ENCODE peak calls at places on chromosomes 6 and 20, in five cellular contexts. One of them, this sample, is unnamed.

GRCh38 chr20:10672579-10673127 is 1.1 kb downstream of the JAG1 start:
- DNase-seq in stimulated activated CD4-positive, alpha-beta T cell treated with anti-CD3 and anti-CD28 coated beads, Interleukin-4, amount 100 ng/mL, for 4 hours: no peak
- DNase-seq in ovary: peak; percentile 47
- DNase-seq in fibroblast of pulmonary artery: peak; percentile 57
- DNase-seq in H9: no peak
- DNase-seq in this sample: peak; percentile 58

GRCh38 chr20:45611054-45611453 is 18.5 kb upstream of the WFDC10A start:
- DNase-seq in H9: no peak
- DNase-seq in ovary: no peak
- DNase-seq in fibroblast of pulmonary artery: peak; percentile 74
- DNase-seq in stimulated activated CD4-positive, alpha-beta T cell treated with anti-CD3 and anti-CD28 coated beads, Interleukin-4, amount 100 ng/mL, for 4 hours: peak; percentile 9
- DNase-seq in this sample: no peak

GRCh38 chr6:27668442-27669275 is 195.8 kb upstream of the ZNF184 start:
- DNase-seq in ovary: peak; percentile 55
- DNase-seq in stimulated activated CD4-positive, alpha-beta T cell treated with anti-CD3 and anti-CD28 coated beads, Interleukin-4, amount 100 ng/mL, for 4 hours: peak; percentile 21
- DNase-seq in fibroblast of pulmonary artery: peak; percentile 60
- DNase-seq in H9: peak; percentile 89
- DNase-seq in this sample: no peak

GRCh38 chr20:23671479-23671878 is 17.4 kb downstream of the CST4 start:
- DNase-seq in stimulated activated CD4-positive, alpha-beta T cell treated with anti-CD3 and anti-CD28 coated beads, Interleukin-4, amount 100 ng/mL, for 4 hours: no peak
- DNase-seq in fibroblast of pulmonary artery: no peak
- DNase-seq in H9: no peak
- DNase-seq in ovary: no peak
- DNase-seq in this sample: no peak

GRCh38 chr6:82205793-82206425 is 41.6 kb downstream of the IBTK start:
- DNase-seq in fibroblast of pulmonary artery: peak; percentile 48
- DNase-seq in stimulated activated CD4-positive, alpha-beta T cell treated with anti-CD3 and anti-CD28 coated beads, Interleukin-4, amount 100 ng/mL, for 4 hours: no peak
- DNase-seq in ovary: no peak
- DNase-seq in H9: no peak
- DNase-seq in this sample: no peak

GRCh38 chr20:11204926-11205768 is 531.3 kb upstream of the JAG1 start:
- DNase-seq in stimulated activated CD4-positive, alpha-beta T cell treated with anti-CD3 and anti-CD28 coated beads, Interleukin-4, amount 100 ng/mL, for 4 hours: no peak
- DNase-seq in H9: peak; percentile 69
- DNase-seq in fibroblast of pulmonary artery: peak; percentile 86
- DNase-seq in ovary: no peak
- DNase-seq in this sample: peak; percentile 19

GRCh38 chr6:166494757-166495486 is 91.6 kb downstream of the RAMACL start:
- DNase-seq in H9: no peak
- DNase-seq in ovary: no peak
- DNase-seq in stimulated activated CD4-positive, alpha-beta T cell treated with anti-CD3 and anti-CD28 coated beads, Interleukin-4, amount 100 ng/mL, for 4 hours: peak; percentile 63
- DNase-seq in fibroblast of pulmonary artery: no peak
- DNase-seq in this sample: no peak

GRCh38 chr6:5399391-5399790 is 138.1 kb downstream of the FARS2 start:
- DNase-seq in H9: no peak
- DNase-seq in ovary: no peak
- DNase-seq in fibroblast of pulmonary artery: no peak
- DNase-seq in stimulated activated CD4-positive, alpha-beta T cell treated with anti-CD3 and anti-CD28 coated beads, Interleukin-4, amount 100 ng/mL, for 4 hours: no peak
- DNase-seq in this sample: no peak

GRCh38 chr20:44931911-44932310 is 22.1 kb downstream of the PABPC1L start:
- DNase-seq in H9: no peak
- DNase-seq in ovary: no peak
- DNase-seq in fibroblast of pulmonary artery: no peak
- DNase-seq in stimulated activated CD4-positive, alpha-beta T cell treated with anti-CD3 and anti-CD28 coated beads, Interleukin-4, amount 100 ng/mL, for 4 hours: no peak
- DNase-seq in this sample: no peak

GRCh38 chr6:80472276-80472675 is 365.8 kb downstream of the BCKDHB start:
- DNase-seq in stimulated activated CD4-positive, alpha-beta T cell treated with anti-CD3 and anti-CD28 coated beads, Interleukin-4, amount 100 ng/mL, for 4 hours: no peak
- DNase-seq in fibroblast of pulmonary artery: no peak
- DNase-seq in ovary: no peak
- DNase-seq in H9: no peak
- DNase-seq in this sample: no peak

GRCh38 chr6:43804550-43805223 is 34.7 kb downstream of the VEGFA start:
- DNase-seq in H9: no peak
- DNase-seq in stimulated activated CD4-positive, alpha-beta T cell treated with anti-CD3 and anti-CD28 coated beads, Interleukin-4, amount 100 ng/mL, for 4 hours: no peak
- DNase-seq in fibroblast of pulmonary artery: no peak
- DNase-seq in ovary: no peak
- DNase-seq in this sample: no peak

GRCh38 chr6:105372862-105373182 is 30.1 kb downstream of the PREP start:
- DNase-seq in stimulated activated CD4-positive, alpha-beta T cell treated with anti-CD3 and anti-CD28 coated beads, Interleukin-4, amount 100 ng/mL, for 4 hours: no peak
- DNase-seq in H9: no peak
- DNase-seq in ovary: no peak
- DNase-seq in fibroblast of pulmonary artery: no peak
- DNase-seq in this sample: no peak